ENCODE peak calls at places on chromosome 20, in nine cellular contexts. J is AG09309; Y is fibroblast of mammary gland; F is fibroblast of pulmonary artery; K is psoas muscle; T is brain microvascular endothelial cell; O is CD8-positive, alpha-beta T cell; A is right atrium auricular region; N is sigmoid colon. Z is an unnamed sample.

GRCh38 chr20:22489614-22490286 is 94.6 kb downstream of the FOXA2 start:
- DNase-seq in J (no peak), Y (no peak), F (no peak), K (no peak), T (no peak), O (no peak), A (no peak), N (no peak), Z (no peak)

GRCh38 chr20:2519115-2519815 is 10.6 kb upstream of the ZNF343 start:
- DNase-seq in J (no peak), Y (peak; percentile 58), F (peak; percentile 79), K (no peak), T (peak; percentile 27), O (no peak), A (no peak), N (no peak), Z (peak; percentile 81)

GRCh38 chr20:58893355-58894151 is 41.0 kb downstream of the GNAS start:
- DNase-seq in J (no peak), Y (peak; percentile 48), F (no peak), K (no peak), T (no peak), O (no peak), A (no peak), N (no peak), Z (peak; percentile 31)

GRCh38 chr20:13771853-13772453 is 12.8 kb downstream of the ESF1 start:
- DNase-seq in J (no peak), Y (peak; percentile 36), F (peak; percentile 48), K (no peak), T (no peak), O (no peak), A (no peak), N (no peak), Z (peak; percentile 49)

GRCh38 chr20:5770987-5771318 is 20.8 kb downstream of the SHLD1 start:
- DNase-seq in J (no peak), Y (no peak), F (no peak), K (no peak), T (no peak), O (no peak), A (no peak), N (no peak), Z (no peak)

GRCh38 chr20:38873050-38873581 is 53.1 kb upstream of the FAM83D start:
- DNase-seq in J (no peak), Y (no peak), F (no peak), K (no peak), T (no peak), O (peak; percentile 47), A (no peak), N (no peak), Z (no peak)

GRCh38 chr20:57671662-57672061 is 38.2 kb downstream of the PMEPA1 start:
- DNase-seq in J (no peak), Y (no peak), F (peak; percentile 14), K (no peak), T (no peak), O (no peak), A (no peak), N (no peak), Z (no peak)

GRCh38 chr20:58692579-58693225 is at the start of gene NPEPL1:
- DNase-seq in J (no peak), Y (peak; percentile 72), F (peak; percentile 72), K (peak; percentile 83), T (no peak), O (no peak), A (peak; percentile 58), N (peak; percentile 76), Z (peak; percentile 84)

GRCh38 chr20:36384022-36384619 is 78.0 kb downstream of the DLGAP4 start:
- DNase-seq in J (no peak), Y (peak; percentile 38), F (peak; percentile 44), K (no peak), T (peak; percentile 8), O (no peak), A (no peak), N (no peak), Z (peak; percentile 58)

GRCh38 chr20:15673206-15673605 is 900.0 kb downstream of the KIF16B start:
- DNase-seq in J (peak; percentile 84), Y (peak; percentile 70), F (peak; percentile 61), K (no peak), T (peak; percentile 12), O (no peak), A (no peak), N (no peak), Z (peak; percentile 79)

GRCh38 chr20:34781250-34781649 is 44.2 kb downstream of the NCOA6 start:
- DNase-seq in J (no peak), Y (no peak), F (no peak), K (no peak), T (no peak), O (no peak), A (no peak), N (no peak), Z (no peak)

GRCh38 chr20:15942130-15942529 is 631.1 kb downstream of the KIF16B start:
- DNase-seq in J (no peak), Y (peak; percentile 7), F (no peak), K (no peak), T (no peak), O (no peak), A (no peak), N (no peak), Z (no peak)

GRCh38 chr20:44532248-44532980 is 10.5 kb upstream of the SERINC3 start:
- DNase-seq in J (no peak), Y (no peak), F (no peak), K (no peak), T (no peak), O (no peak), A (no peak), N (no peak), Z (peak; percentile 16)

GRCh38 chr20:5061209-5061608 is 58.5 kb downstream of the PCNA start:
- DNase-seq in J (no peak), Y (peak; percentile 39), F (no peak), K (no peak), T (no peak), O (no peak), A (no peak), N (no peak), Z (no peak)

DNA sequence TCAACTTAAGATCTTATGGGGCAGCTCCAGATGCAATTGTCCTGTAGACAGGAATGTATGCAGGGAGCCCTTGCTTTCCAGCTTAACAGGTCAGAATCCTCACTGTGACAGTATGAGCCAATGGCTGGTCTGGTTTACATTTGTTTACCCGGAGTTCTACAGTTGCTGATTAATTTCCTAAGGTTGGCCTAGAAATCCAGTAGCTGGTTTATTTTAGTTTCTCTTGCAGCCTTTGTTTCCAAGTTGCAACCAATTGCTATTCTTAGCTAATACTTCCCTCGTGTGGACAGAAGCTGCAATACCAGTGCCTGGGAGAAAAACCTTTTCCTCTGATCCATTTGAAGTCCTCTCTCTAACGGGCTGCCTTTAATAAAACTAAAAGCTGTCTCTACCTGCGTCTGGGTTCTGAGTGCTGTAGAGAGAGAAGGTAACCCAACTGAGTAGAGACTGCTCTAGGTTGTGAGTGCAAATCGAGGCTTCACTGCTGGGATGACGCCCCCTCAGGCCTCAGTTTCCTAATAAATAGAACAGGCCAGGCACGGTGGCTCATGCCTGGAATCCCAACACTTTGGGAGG is 45.9 kb downstream of the ZNF217 start:
- DNase-seq in J (peak; percentile 35), Y (peak; percentile 74), F (peak; percentile 84), K (no peak), T (peak; percentile 48), O (no peak), A (no peak), N (peak; percentile 50), Z (peak; percentile 79)
- TF ChIP-seq CTCF in J (peak; percentile 77), Y (peak; percentile 88), F (peak; percentile 91), K (peak; percentile 67), T (peak; percentile 79), O (peak; percentile 67), A (peak; percentile 58), N (no peak), Z (peak; percentile 78)

GRCh38 chr20:63854069-63854765 is 7.1 kb upstream of the ABHD16B start:
- DNase-seq in J (no peak), Y (no peak), F (no peak), K (no peak), T (no peak), O (no peak), A (no peak), N (no peak), Z (no peak)
- H3K4me3 ChIP-seq in J (no peak overlapping the region), Y (no peak overlapping the region), F (no peak overlapping the region), K (peak overlapping the region; percentile 16), T (peak overlapping the region; percentile 9), O (no peak overlapping the region), A (no peak overlapping the region), N (peak overlapping the region; percentile 7), Z (no peak overlapping the region)

GRCh38 chr20:48295445-48295903 is 510.2 kb upstream of the SULF2 start:
- DNase-seq in J (peak; percentile 89), Y (peak; percentile 95), F (peak; percentile 98), K (no peak), T (peak; percentile 88), O (no peak), A (no peak), N (no peak), Z (peak; percentile 97)
- TF ChIP-seq CTCF in J (peak; percentile 68), Y (peak; percentile 48), F (peak; percentile 53), K (no peak), T (peak; percentile 62), O (no peak), A (no peak), N (no peak), Z (no peak)

DNA sequence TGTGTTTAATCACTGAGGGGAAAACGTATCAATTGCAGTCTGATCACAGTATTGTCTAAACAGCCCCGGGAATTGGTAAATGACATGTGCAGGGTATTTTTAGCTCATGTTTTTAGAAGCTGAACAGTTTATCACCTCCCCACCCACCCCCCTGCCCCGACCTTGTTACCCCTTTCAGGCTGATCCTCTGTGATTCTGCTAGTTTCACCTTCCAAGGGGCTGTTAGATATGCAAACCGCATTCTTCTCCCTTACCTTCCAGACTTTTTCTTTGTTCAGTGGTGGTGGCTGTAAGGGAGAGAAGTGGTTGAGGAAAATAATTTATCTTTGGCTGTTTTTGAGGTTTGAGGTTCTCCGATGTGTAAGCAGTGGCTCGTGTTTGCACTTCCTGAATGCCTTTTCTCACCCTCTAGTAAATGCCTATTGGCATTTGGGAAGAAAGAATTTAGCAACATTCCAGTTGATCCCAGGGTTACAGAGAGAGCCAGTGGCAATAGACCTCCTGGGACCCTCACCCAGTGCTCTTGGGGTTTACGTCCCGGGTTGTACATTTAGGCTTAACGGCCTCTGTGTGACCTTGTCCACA is 69.4 kb upstream of the KCNG1 start:
- DNase-seq in J (no peak), Y (no peak), F (no peak), K (no peak), T (peak; percentile 8), O (no peak), A (no peak), N (no peak), Z (no peak)
- H3K4me3 ChIP-seq in J (no peak overlapping the region), Y (no peak overlapping the region), F (no peak overlapping the region), K (no peak overlapping the region), T (no peak overlapping the region), O (no peak overlapping the region), A (no peak overlapping the region), N (no peak overlapping the region), Z (no peak overlapping the region)

GRCh38 chr20:9408422-9409300 is 105.7 kb upstream of the LAMP5 start:
- DNase-seq in J (peak; percentile 38), Y (peak; percentile 86), F (peak; percentile 25), K (no peak), T (peak; percentile 69), O (no peak), A (no peak), N (no peak), Z (peak; percentile 28)
- TF ChIP-seq CTCF in J (no peak), Y (no peak), F (no peak), K (no peak), T (no peak), O (peak; percentile 14), A (no peak), N (no peak), Z (no peak)

Z was measured in cardiac fibroblast.